ENCODE peak calls at places on chromosomes 12 and 14, in nine cellular contexts. C is ovary, Q is hepatocyte, M is nephron progenitor cell, H is fibroblast of the aortic adventitia, K is mesothelial cell of epicardium, A is heart right ventricle, I is H9, E is neural progenitor cell. T is an unnamed sample.

GRCh38 chr14:53924754-53925153 is 31.9 kb downstream of the BMP4 start:
- DNase-seq in C (no peak), Q (peak), M (no peak), H (peak), K (no peak), A (no peak), I (no peak), E (no peak), T (no peak)

GRCh38 chr12:123004287-123004686 is 23.8 kb downstream of the ARL6IP4 start:
- DNase-seq in C (no peak), Q (no peak), M (no peak), H (no peak), K (no peak), A (no peak), I (no peak), E (no peak), T (no peak)

GRCh38 chr14:89927466-89927865 is 27.1 kb downstream of the EFCAB11 start:
- DNase-seq in C (no peak), Q (no peak), M (no peak), H (no peak), K (no peak), A (no peak), I (no peak), E (no peak), T (no peak)

GRCh38 chr14:93891756-93892504 is 35.2 kb upstream of the FAM181A start:
- DNase-seq in C (no peak), Q (no peak), M (no peak), H (no peak), K (no peak), A (no peak), I (no peak), E (no peak), T (no peak)

GRCh38 chr12:83114042-83114441 is 427.3 kb downstream of the TMTC2 start:
- DNase-seq in C (no peak), Q (no peak), M (no peak), H (no peak), K (no peak), A (no peak), I (no peak), E (peak), T (no peak)

GRCh38 chr12:53169644-53170043 is 10.9 kb upstream of the ZNF740 start:
- DNase-seq in C (no peak), Q (no peak), M (no peak), H (no peak), K (no peak), A (no peak), I (no peak), E (no peak), T (no peak)

GRCh38 chr14:20382526-20382925 is 30.8 kb downstream of the TEP1 start:
- DNase-seq in C (no peak), Q (no peak), M (no peak), H (no peak), K (no peak), A (no peak), I (no peak), E (no peak), T (no peak)

GRCh38 chr12:94260017-94260416 is 111.6 kb downstream of the PLXNC1 start:
- DNase-seq in C (no peak), Q (no peak), M (no peak), H (no peak), K (no peak), A (no peak), I (no peak), E (no peak), T (no peak)

GRCh38 chr14:101628471-101628966 is 67.2 kb downstream of the DIO3 start:
- DNase-seq in C (peak), Q (peak), M (peak), H (peak), K (peak), A (peak), I (peak), E (peak), T (peak)

GRCh38 chr14:69242311-69243224 is 17.4 kb upstream of the GALNT16 start:
- DNase-seq in C (peak), Q (peak), M (peak), H (peak), K (no peak), A (no peak), I (peak), E (peak), T (peak)

GRCh38 chr12:24991209-24992049 is 42.5 kb upstream of the BCAT1 start:
- DNase-seq in C (no peak), Q (peak), M (no peak), H (peak), K (no peak), A (no peak), I (no peak), E (peak), T (no peak)

GRCh38 chr14:80930836-80931389 is 10.6 kb downstream of the CEP128 start:
- DNase-seq in C (no peak), Q (no peak), M (no peak), H (peak), K (no peak), A (no peak), I (no peak), E (no peak), T (no peak)

GRCh38 chr12:41795066-41795465 is 349.6 kb downstream of the GXYLT1 start:
- DNase-seq in C (no peak), Q (no peak), M (no peak), H (no peak), K (no peak), A (no peak), I (no peak), E (no peak), T (no peak)

GRCh38 chr14:99120147-99121026 is 151.6 kb downstream of the BCL11B start:
- DNase-seq in C (no peak), Q (no peak), M (no peak), H (no peak), K (no peak), A (no peak), I (peak), E (no peak), T (no peak)

GRCh38 chr14:72416892-72417291 is 477.0 kb downstream of the DPF3 start:
- DNase-seq in C (no peak), Q (no peak), M (no peak), H (no peak), K (no peak), A (no peak), I (no peak), E (no peak), T (no peak)

GRCh38 chr12:12365931-12366431 is 9.1 kb downstream of the BORCS5 start:
- DNase-seq in C (no peak), Q (no peak), M (no peak), H (peak), K (no peak), A (no peak), I (no peak), E (peak), T (no peak)

GRCh38 chr12:128077211-128077916 is 189.6 kb upstream of the TMEM132C start:
- DNase-seq in C (no peak), Q (no peak), M (no peak), H (peak), K (no peak), A (no peak), I (no peak), E (no peak), T (no peak)

GRCh38 chr14:69360438-69361108 is 37.5 kb downstream of the ERH start:
- DNase-seq in C (no peak), Q (no peak), M (no peak), H (no peak), K (no peak), A (no peak), I (no peak), E (no peak), T (no peak)

GRCh38 chr14:74585406-74586335 is 26.4 kb downstream of the LTBP2 start:
- DNase-seq in C (peak), Q (no peak), M (no peak), H (no peak), K (no peak), A (no peak), I (no peak), E (no peak), T (no peak)

GRCh38 chr12:1429980-1430379 is 164.4 kb downstream of the FBXL14 start:
- DNase-seq in C (no peak), Q (no peak), M (no peak), H (peak), K (no peak), A (no peak), I (no peak), E (no peak), T (no peak)

GRCh38 chr12:48105321-48105866 is 485 bp downstream of the SENP1 start:
- DNase-seq in C (no peak), Q (peak), M (no peak), H (peak), K (peak), A (no peak), I (no peak), E (peak), T (no peak)

GRCh38 chr12:25877446-25877845 is 81.0 kb upstream of the RASSF8 start:
- DNase-seq in C (no peak), Q (no peak), M (no peak), H (no peak), K (no peak), A (no peak), I (no peak), E (no peak), T (no peak)

GRCh38 chr12:71759941-71760340 is 5.3 kb downstream of the RAB21 start:
- DNase-seq in C (no peak), Q (no peak), M (no peak), H (no peak), K (no peak), A (no peak), I (no peak), E (no peak), T (no peak)

GRCh38 chr14:67127174-67127573 is 62.1 kb upstream of the GARIN2 start:
- DNase-seq in C (no peak), Q (no peak), M (no peak), H (no peak), K (no peak), A (no peak), I (no peak), E (no peak), T (no peak)

GRCh38 chr14:67131691-67132090 is 57.5 kb upstream of the GARIN2 start:
- DNase-seq in C (no peak), Q (no peak), M (no peak), H (no peak), K (no peak), A (no peak), I (no peak), E (no peak), T (no peak)

GRCh38 chr14:67133595-67134441 is 55.4 kb upstream of the GARIN2 start:
- DNase-seq in C (no peak), Q (no peak), M (no peak), H (peak), K (no peak), A (no peak), I (no peak), E (no peak), T (no peak)

GRCh38 chr14:67129768-67130167 is 59.5 kb upstream of the GARIN2 start:
- DNase-seq in C (no peak), Q (no peak), M (no peak), H (no peak), K (no peak), A (no peak), I (no peak), E (no peak), T (no peak)
- TF ChIP-seq CTCF in C (no peak), Q (no peak), M (no peak), H (no peak), K (no peak), A (no peak), I (no peak), E (no peak), T (no peak)

DNA sequence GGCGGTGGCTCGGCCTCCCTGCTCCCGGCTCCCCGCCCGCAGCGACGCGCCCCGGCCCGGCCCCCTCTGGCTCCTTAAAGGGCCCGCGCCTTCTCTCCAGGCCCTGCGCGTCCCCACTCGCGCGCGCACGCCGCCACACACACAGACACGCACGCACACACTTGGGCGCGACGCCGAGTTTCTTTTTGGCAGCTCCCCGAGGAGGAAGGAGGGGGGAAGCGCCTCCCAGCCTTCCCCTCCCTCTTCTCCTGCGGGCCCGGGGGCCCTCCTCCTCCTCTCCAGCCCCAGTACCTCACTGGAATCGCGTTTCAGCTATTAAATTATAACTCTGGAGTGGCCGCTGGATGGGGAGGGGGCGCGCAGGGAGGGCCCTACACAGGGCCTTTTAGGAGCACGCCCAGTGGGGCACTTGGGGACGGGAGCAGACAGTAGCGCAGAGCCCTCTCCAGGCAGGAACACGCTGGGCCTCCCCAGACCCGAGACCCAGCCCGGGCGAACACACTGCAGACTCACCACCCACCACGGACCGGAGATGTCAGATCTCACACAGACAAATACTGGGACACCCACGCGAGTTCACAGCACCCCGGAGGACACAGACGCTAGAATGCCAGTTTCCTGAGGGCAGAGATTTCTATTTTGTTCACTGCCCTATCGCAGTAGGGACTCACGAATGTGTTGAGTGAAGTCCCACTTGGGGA is 411 bp upstream of the NCOR2 start:
- DNase-seq in C (peak), Q (peak), M (peak), H (peak), K (peak), A (peak), I (peak), E (no peak), T (peak)
- TF ChIP-seq CTCF in C (peak), Q (peak), M (no peak), H (no peak), K (no peak), A (peak), I (no peak), E (no peak), T (no peak)

GRCh38 chr14:36520601-36521525 is 831 bp upstream of the NKX2-1 start:
- DNase-seq in C (no peak), Q (peak), M (peak), H (no peak), K (no peak), A (no peak), I (peak), E (peak), T (no peak)
- TF ChIP-seq CTCF in C (no peak), Q (peak), M (peak), H (no peak), K (no peak), A (no peak), I (peak), E (peak), T (no peak)

GRCh38 chr12:18589316-18589715 is 148.5 kb downstream of the PLCZ1 start:
- DNase-seq in C (no peak), Q (no peak), M (no peak), H (peak), K (no peak), A (no peak), I (no peak), E (no peak), T (no peak)
- TF ChIP-seq CTCF in C (no peak), Q (no peak), M (no peak), H (peak), K (no peak), A (peak), I (peak), E (peak), T (no peak)

GRCh38 chr14:34322940-34323418 is 139.1 kb downstream of the SPTSSA start:
- DNase-seq in C (peak), Q (peak), M (peak), H (peak), K (peak), A (peak), I (peak), E (peak), T (no peak)
- TF ChIP-seq CTCF in C (no peak), Q (peak), M (peak), H (peak), K (peak), A (peak), I (peak), E (peak), T (no peak)

DNA sequence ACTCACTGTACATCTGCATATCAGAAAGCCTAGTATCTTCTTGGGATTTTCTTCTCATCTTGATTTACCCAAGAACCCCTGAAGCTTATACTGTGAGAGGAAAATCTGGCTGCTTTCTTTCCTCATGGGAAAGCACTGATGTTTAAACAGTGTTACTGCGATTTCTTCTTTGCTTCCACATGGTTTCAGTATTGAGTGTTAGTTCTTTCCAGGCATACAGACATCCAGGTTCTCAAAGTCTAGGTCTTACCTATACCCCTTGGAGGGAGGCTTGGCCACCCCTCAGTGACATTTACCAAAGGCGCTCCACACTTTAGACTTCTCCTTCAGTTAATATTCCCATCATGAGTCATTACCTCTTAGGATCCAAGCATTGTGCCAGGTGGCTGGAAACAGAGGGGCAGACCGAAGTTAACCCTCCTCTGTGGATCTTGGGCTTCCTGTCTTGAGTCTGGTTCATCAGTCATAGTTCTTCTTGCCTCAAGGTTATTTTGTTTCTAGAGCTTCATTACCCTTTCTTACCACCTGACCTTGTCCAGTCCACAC is 79.1 kb downstream of the TMEM117 start:
- DNase-seq in C (no peak), Q (peak), M (no peak), H (no peak), K (no peak), A (no peak), I (no peak), E (peak), T (no peak)
- TF ChIP-seq CTCF in C (no peak), Q (peak), M (peak), H (no peak), K (no peak), A (peak), I (peak), E (peak), T (no peak)

GRCh38 chr14:29085546-29085945 is 319.0 kb downstream of the FOXG1 start:
- DNase-seq in C (no peak), Q (peak), M (no peak), H (peak), K (no peak), A (no peak), I (peak), E (peak), T (no peak)
- TF ChIP-seq CTCF in C (no peak), Q (peak), M (peak), H (peak), K (no peak), A (no peak), I (peak), E (peak), T (no peak)

GRCh38 chr14:103330536-103330935 is 3.5 kb upstream of the EIF5 start:
- DNase-seq in C (no peak), Q (no peak), M (no peak), H (no peak), K (no peak), A (no peak), I (no peak), E (no peak), T (no peak)

GRCh38 chr14:103332143-103332919 is 1.7 kb upstream of the EIF5 start:
- DNase-seq in C (no peak), Q (no peak), M (no peak), H (no peak), K (no peak), A (no peak), I (no peak), E (peak), T (no peak)

GRCh38 chr14:103334644-103335603 is 887 bp downstream of the EIF5 start:
- DNase-seq in C (peak), Q (peak), M (peak), H (peak), K (peak), A (peak), I (no peak), E (peak), T (peak)

GRCh38 chr14:103336191-103336590 is 2.2 kb downstream of the EIF5 start:
- DNase-seq in C (no peak), Q (no peak), M (no peak), H (no peak), K (no peak), A (no peak), I (no peak), E (no peak), T (no peak)

DNA sequence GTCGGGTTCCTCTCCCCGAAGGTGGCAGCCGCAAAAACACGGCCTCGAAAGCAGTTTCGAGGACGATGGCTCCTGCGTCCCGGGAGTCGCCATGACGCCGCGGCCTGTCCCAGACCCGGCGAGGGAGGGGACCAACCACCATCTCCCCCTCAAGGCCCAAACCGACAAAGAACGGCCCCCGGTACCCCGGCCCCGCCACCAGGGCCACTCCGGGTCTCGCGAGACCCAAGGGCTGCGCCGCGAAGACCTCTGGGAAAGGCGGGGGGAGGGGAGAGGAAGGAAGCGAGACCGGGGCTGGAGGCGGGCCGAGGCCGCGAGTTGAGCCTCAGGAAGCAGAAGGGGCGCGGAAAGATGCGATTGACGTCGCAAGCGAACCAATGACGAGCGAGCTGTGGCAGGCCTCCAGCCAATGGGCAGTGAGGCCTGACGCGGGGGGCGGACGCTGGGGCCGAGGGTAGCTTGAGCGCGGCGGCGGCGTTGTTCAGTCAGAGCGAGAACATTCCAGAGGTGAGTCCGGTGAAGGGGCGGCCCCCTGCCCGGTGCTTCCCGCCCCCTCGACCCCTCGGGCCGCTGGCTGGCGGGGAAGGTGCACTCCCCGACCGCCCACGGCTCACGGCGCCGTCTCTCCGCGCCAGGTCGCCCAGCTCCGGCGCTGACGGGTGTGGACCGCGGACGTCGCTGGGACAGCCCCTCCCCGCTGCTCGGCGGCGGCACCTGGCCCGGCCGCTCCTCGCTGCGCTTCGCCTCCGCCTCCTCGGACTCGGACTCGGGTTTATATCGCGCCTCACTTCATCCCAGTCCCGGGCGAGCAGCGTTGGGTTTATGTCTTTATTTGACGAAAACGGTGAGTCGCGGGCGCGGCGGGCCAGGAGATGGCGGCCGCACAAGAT is at the start of gene EIF5:
- DNase-seq in C (peak), Q (peak), M (peak), H (peak), K (peak), A (peak), I (peak), E (peak), T (peak)
- TF ChIP-seq CTCF in C (peak), Q (no peak), M (no peak), H (peak), K (no peak), A (peak), I (no peak), E (peak), T (no peak)